ENCODE peak calls at places on chromosomes 4 and X, in seven cellular contexts. H, I, N, P, O, Z and F are unnamed samples.

GRCh38 chrX:1685460-1685859 is 70.6 kb downstream of the ASMT start:
- DNase-seq in H (no peak), I (no peak), N (no peak), P (no peak), O (no peak), Z (no peak), F (no peak)

GRCh38 chr4:87152310-87153061 is 67.9 kb downstream of the KLHL8 start:
- DNase-seq in H (no peak), I (no peak), N (peak), P (no peak), O (no peak), Z (no peak), F (no peak)

GRCh38 chr4:150368667-150369066 is 213.3 kb upstream of the MAB21L2 start:
- DNase-seq in H (no peak), I (no peak), N (no peak), P (no peak), O (no peak), Z (no peak), F (no peak)

GRCh38 chr4:3223986-3224748 is 24.8 kb upstream of the MSANTD1 start:
- DNase-seq in H (no peak), I (no peak), N (no peak), P (no peak), O (no peak), Z (no peak), F (no peak)

GRCh38 chrX:153687121-153688039 is at the start of gene SLC6A8:
- DNase-seq in H (peak), I (peak), N (peak), P (no peak), O (peak), Z (no peak), F (peak)

GRCh38 chr4:13670456-13671150 is 43.1 kb upstream of the BOD1L1 start:
- DNase-seq in H (peak), I (no peak), N (no peak), P (no peak), O (no peak), Z (no peak), F (no peak)

GRCh38 chr4:129218355-129218754 is 122.4 kb downstream of the C4orf33 start:
- DNase-seq in H (peak), I (peak), N (no peak), P (no peak), O (no peak), Z (no peak), F (no peak)

GRCh38 chr4:17599826-17600225 is 14.6 kb upstream of the MED28 start:
- DNase-seq in H (no peak), I (no peak), N (no peak), P (no peak), O (no peak), Z (no peak), F (no peak)

GRCh38 chrX:153336128-153336894 is 2.4 kb downstream of the ZNF275 start:
- DNase-seq in H (no peak), I (no peak), N (no peak), P (no peak), O (peak), Z (no peak), F (no peak)

GRCh38 chr4:40583850-40584439 is 45.7 kb downstream of the RBM47 start:
- DNase-seq in H (no peak), I (no peak), N (no peak), P (no peak), O (no peak), Z (no peak), F (no peak)

GRCh38 chrX:134721766-134722532 is 63.7 kb upstream of the PLAC1 start:
- DNase-seq in H (peak), I (no peak), N (no peak), P (no peak), O (no peak), Z (no peak), F (no peak)

GRCh38 chrX:105120460-105120859 is 100.0 kb downstream of the TEX13A start:
- DNase-seq in H (no peak), I (no peak), N (no peak), P (peak), O (no peak), Z (no peak), F (no peak)

GRCh38 chrX:54675762-54676161 is 122.3 kb downstream of the ITIH6 start:
- DNase-seq in H (no peak), I (no peak), N (no peak), P (no peak), O (no peak), Z (no peak), F (no peak)

GRCh38 chr4:19532120-19532848 is 719.4 kb upstream of the SLIT2 start:
- DNase-seq in H (peak), I (no peak), N (no peak), P (no peak), O (no peak), Z (no peak), F (no peak)

GRCh38 chrX:145826466-145826865 is 8.8 kb downstream of the SLITRK2 start:
- DNase-seq in H (no peak), I (no peak), N (no peak), P (no peak), O (no peak), Z (no peak), F (no peak)

GRCh38 chrX:72019487-72019886 is 108.8 kb downstream of the NHSL2 start:
- DNase-seq in H (no peak), I (no peak), N (no peak), P (no peak), O (no peak), Z (no peak), F (no peak)

GRCh38 chr4:29278580-29278979 is 1441.6 kb upstream of the PCDH7 start:
- DNase-seq in H (peak), I (no peak), N (no peak), P (no peak), O (peak), Z (no peak), F (no peak)

GRCh38 chr4:183355405-183355804 is 33.2 kb upstream of the CLDN24 start:
- DNase-seq in H (peak), I (no peak), N (no peak), P (peak), O (peak), Z (no peak), F (no peak)

GRCh38 chrX:101973066-101973465 is 41.2 kb upstream of the ZMAT1 start:
- DNase-seq in H (no peak), I (no peak), N (no peak), P (peak), O (no peak), Z (no peak), F (no peak)

GRCh38 chrX:134013092-134013497 is 27.7 kb upstream of the GPC3 start:
- DNase-seq in H (peak), I (no peak), N (no peak), P (no peak), O (peak), Z (no peak), F (no peak)

GRCh38 chr4:121765368-121765705 is 373 bp upstream of the SMIM43 start:
- DNase-seq in H (no peak), I (no peak), N (no peak), P (no peak), O (no peak), Z (no peak), F (no peak)

GRCh38 chrX:152259150-152259549 is 120.8 kb upstream of the MAGEA10 start:
- DNase-seq in H (no peak), I (no peak), N (no peak), P (no peak), O (no peak), Z (no peak), F (no peak)

GRCh38 chr4:23368081-23368697 is 521.7 kb downstream of the PPARGC1A start:
- DNase-seq in H (peak), I (no peak), N (peak), P (no peak), O (peak), Z (no peak), F (no peak)

GRCh38 chr4:176920694-176921093 is 128.0 kb upstream of the VEGFC start:
- DNase-seq in H (peak), I (no peak), N (no peak), P (peak), O (no peak), Z (no peak), F (no peak)

GRCh38 chr4:38371391-38371851 is 292.6 kb upstream of the KLF3 start:
- DNase-seq in H (peak), I (no peak), N (no peak), P (peak), O (peak), Z (no peak), F (peak)

GRCh38 chrX:119218198-119218597 is 17.9 kb upstream of the PGRMC1 start:
- DNase-seq in H (peak), I (no peak), N (no peak), P (no peak), O (peak), Z (no peak), F (no peak)

GRCh38 chr4:41142946-41143720 is 71.2 kb downstream of the APBB2 start:
- DNase-seq in H (peak), I (no peak), N (no peak), P (peak), O (peak), Z (no peak), F (peak)

GRCh38 chr4:17492876-17493275 is 19.0 kb downstream of the QDPR start:
- DNase-seq in H (no peak), I (no peak), N (no peak), P (no peak), O (no peak), Z (no peak), F (no peak)

GRCh38 chr4:103018391-103019318 is 850 bp downstream of the SLC9B1 start:
- DNase-seq in H (peak), I (no peak), N (no peak), P (no peak), O (no peak), Z (no peak), F (no peak)

GRCh38 chr4:53483250-53483649 is 105.8 kb downstream of the FIP1L1 start:
- DNase-seq in H (no peak), I (no peak), N (no peak), P (no peak), O (no peak), Z (no peak), F (no peak)

GRCh38 chr4:140004580-140005314 is 149.2 kb downstream of the MAML3 start:
- DNase-seq in H (peak), I (peak), N (peak), P (no peak), O (no peak), Z (no peak), F (no peak)

GRCh38 chrX:151161690-151162089 is 14.7 kb upstream of the GPR50 start:
- DNase-seq in H (no peak), I (no peak), N (no peak), P (no peak), O (no peak), Z (no peak), F (no peak)

GRCh38 chr4:78524009-78524408 is 27.6 kb upstream of the ANXA3 start:
- DNase-seq in H (no peak), I (no peak), N (no peak), P (no peak), O (no peak), Z (no peak), F (no peak)

GRCh38 chr4:98822144-98822543 is 106.8 kb downstream of the EIF4E start:
- DNase-seq in H (no peak), I (no peak), N (no peak), P (no peak), O (no peak), Z (no peak), F (no peak)

GRCh38 chr4:173526724-173527102 is 3.3 kb downstream of the HAND2 start:
- DNase-seq in H (no peak), I (no peak), N (no peak), P (no peak), O (no peak), Z (no peak), F (no peak)

GRCh38 chrX:21698274-21698673 is 40.1 kb upstream of the KLHL34 start:
- DNase-seq in H (no peak), I (no peak), N (no peak), P (no peak), O (no peak), Z (no peak), F (no peak)